ENCODE peak calls at places on chromosomes 11 and 22, in four cellular contexts. One of them, this sample, is unnamed.
A peak's percentile ranks its signal among the peaks of the same experiment; 100 is the strongest.

GRCh38 chr22:22351366-22351765 is 106.8 kb downstream of the VPREB1 start:
- DNase-seq in GM23248: no peak
- DNase-seq in PC-3: no peak
- DNase-seq in mucosa of descending colon: no peak
- DNase-seq in this sample: no peak

GRCh38 chr22:36884314-36885158 is 23.7 kb downstream of the NCF4 start:
- DNase-seq in GM23248: peak; percentile 54
- DNase-seq in mucosa of descending colon: no peak
- DNase-seq in PC-3: no peak
- DNase-seq in this sample: no peak

GRCh38 chr22:45212306-45212709 is 28.4 kb downstream of the KIAA0930 start:
- DNase-seq in GM23248: peak; percentile 97
- DNase-seq in mucosa of descending colon: peak; percentile 78
- DNase-seq in PC-3: no peak
- DNase-seq in this sample: peak; percentile 98

GRCh38 chr11:2554338-2555240 is 109.8 kb downstream of the KCNQ1 start:
- DNase-seq in PC-3: no peak
- DNase-seq in GM23248: no peak
- DNase-seq in mucosa of descending colon: peak; percentile 19
- DNase-seq in this sample: no peak

GRCh38 chr22:41474878-41475451 is 6.0 kb downstream of the ACO2 start:
- DNase-seq in PC-3: no peak
- DNase-seq in GM23248: no peak
- DNase-seq in mucosa of descending colon: no peak
- DNase-seq in this sample: no peak

GRCh38 chr11:36446135-36446534 is 63.9 kb downstream of the TRAF6 start:
- DNase-seq in GM23248: no peak
- DNase-seq in mucosa of descending colon: no peak
- DNase-seq in PC-3: no peak
- DNase-seq in this sample: no peak

GRCh38 chr11:128155590-128155989 is 431.8 kb downstream of the ETS1 start:
- DNase-seq in mucosa of descending colon: no peak
- DNase-seq in GM23248: no peak
- DNase-seq in PC-3: peak; percentile 47
- DNase-seq in this sample: no peak

GRCh38 chr11:122024278-122024677 is 91.7 kb downstream of the BLID start:
- DNase-seq in GM23248: no peak
- DNase-seq in mucosa of descending colon: no peak
- DNase-seq in PC-3: peak; percentile 24
- DNase-seq in this sample: no peak

GRCh38 chr11:2525941-2526807 is 81.4 kb downstream of the KCNQ1 start:
- DNase-seq in GM23248: no peak
- DNase-seq in mucosa of descending colon: peak; percentile 65
- DNase-seq in PC-3: no peak
- DNase-seq in this sample: no peak

GRCh38 chr22:33510429-33510904 is 409.8 kb downstream of the LARGE1 start:
- DNase-seq in PC-3: no peak
- DNase-seq in GM23248: no peak
- DNase-seq in mucosa of descending colon: no peak
- DNase-seq in this sample: no peak

GRCh38 chr11:12090761-12091261 is 19.6 kb upstream of the MICAL2 start:
- DNase-seq in GM23248: no peak
- DNase-seq in PC-3: peak; percentile 93
- DNase-seq in mucosa of descending colon: peak; percentile 92
- DNase-seq in this sample: no peak

GRCh38 chr11:109085708-109086373 is 336.1 kb upstream of the C11orf87 start:
- DNase-seq in PC-3: peak; percentile 25
- DNase-seq in mucosa of descending colon: no peak
- DNase-seq in GM23248: peak; percentile 85
- DNase-seq in this sample: peak; percentile 59

GRCh38 chr22:50184004-50184461 is 1.7 kb upstream of the TRABD start:
- DNase-seq in GM23248: peak; percentile 77
- DNase-seq in PC-3: peak; percentile 13
- DNase-seq in mucosa of descending colon: peak; percentile 78
- DNase-seq in this sample: peak; percentile 62

GRCh38 chr11:119832536-119832935 is 103.5 kb upstream of the NECTIN1 start:
- DNase-seq in mucosa of descending colon: peak; percentile 79
- DNase-seq in GM23248: peak; percentile 50
- DNase-seq in PC-3: peak; percentile 6
- DNase-seq in this sample: peak; percentile 47

GRCh38 chr11:11250470-11250869 is 102.6 kb downstream of the CSNK2A3 start:
- DNase-seq in mucosa of descending colon: no peak
- DNase-seq in PC-3: no peak
- DNase-seq in GM23248: no peak
- DNase-seq in this sample: no peak

GRCh38 chr11:112391086-112391485 is 130.4 kb upstream of the PLET1 start:
- DNase-seq in PC-3: no peak
- DNase-seq in mucosa of descending colon: no peak
- DNase-seq in GM23248: no peak
- DNase-seq in this sample: no peak

GRCh38 chr11:18314794-18315523 is 7.0 kb downstream of the HPS5 start:
- DNase-seq in GM23248: no peak
- DNase-seq in PC-3: no peak
- DNase-seq in mucosa of descending colon: no peak
- DNase-seq in this sample: no peak

DNA sequence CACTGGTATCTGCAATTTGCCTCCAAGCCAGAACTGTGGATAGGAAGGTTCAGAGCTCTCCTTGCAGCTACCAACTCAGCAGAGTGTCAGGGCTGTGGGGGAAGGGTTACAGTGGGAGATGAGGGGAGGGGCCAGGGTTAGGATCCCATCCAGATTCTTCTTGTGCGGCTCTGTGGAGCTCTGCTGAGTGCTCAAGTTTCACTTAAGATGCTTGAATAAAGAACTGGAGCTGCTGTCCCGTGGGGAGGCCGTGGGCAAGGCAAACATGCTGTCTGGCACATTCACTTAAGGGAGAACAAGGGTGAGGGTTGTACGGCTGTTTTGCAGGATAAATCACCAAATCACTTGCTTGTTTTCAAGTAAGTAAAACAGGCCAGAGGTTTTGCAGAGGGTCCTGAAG is 197.1 kb downstream of the FAM76B start:
- DNase-seq in PC-3: no peak
- DNase-seq in GM23248: no peak
- DNase-seq in mucosa of descending colon: no peak
- DNase-seq in this sample: no peak
- H3K4me3 ChIP-seq in PC-3: no peak overlapping the region
- H3K4me3 ChIP-seq in GM23248: no peak overlapping the region
- H3K4me3 ChIP-seq in mucosa of descending colon: no peak overlapping the region
- H3K4me3 ChIP-seq in this sample: no peak overlapping the region

GRCh38 chr11:32436751-32437405 is 1.5 kb upstream of the WT1 start:
- DNase-seq in GM23248: no peak
- DNase-seq in mucosa of descending colon: no peak
- DNase-seq in PC-3: no peak
- DNase-seq in this sample: no peak

GRCh38 chr11:32439488-32440210 is 4.3 kb upstream of the WT1 start:
- DNase-seq in PC-3: no peak
- DNase-seq in mucosa of descending colon: no peak
- DNase-seq in GM23248: no peak
- DNase-seq in this sample: no peak

GRCh38 chr11:32438883-32439487 is 3.6 kb upstream of the WT1 start:
- DNase-seq in mucosa of descending colon: no peak
- DNase-seq in GM23248: no peak
- DNase-seq in PC-3: no peak
- DNase-seq in this sample: no peak

GRCh38 chr11:32437406-32438345 is 2.3 kb upstream of the WT1 start:
- DNase-seq in GM23248: no peak
- DNase-seq in PC-3: no peak
- DNase-seq in mucosa of descending colon: no peak
- DNase-seq in this sample: no peak

GRCh38 chr11:32438346-32438882 is 3.1 kb upstream of the WT1 start:
- DNase-seq in PC-3: no peak
- DNase-seq in GM23248: no peak
- DNase-seq in mucosa of descending colon: no peak
- DNase-seq in this sample: no peak
- H3K4me3 ChIP-seq in PC-3: no peak overlapping the region
- H3K4me3 ChIP-seq in GM23248: no peak overlapping the region
- H3K4me3 ChIP-seq in mucosa of descending colon: no peak overlapping the region
- H3K4me3 ChIP-seq in this sample: no peak overlapping the region

GRCh38 chr22:40411506-40411861 is 41.1 kb downstream of the SGSM3 start:
- DNase-seq in mucosa of descending colon: no peak
- DNase-seq in GM23248: no peak
- DNase-seq in PC-3: no peak
- DNase-seq in this sample: no peak
- H3K4me3 ChIP-seq in mucosa of descending colon: no peak overlapping the region
- H3K4me3 ChIP-seq in GM23248: no peak overlapping the region
- H3K4me3 ChIP-seq in PC-3: no peak overlapping the region
- H3K4me3 ChIP-seq in this sample: no peak overlapping the region

GRCh38 chr22:30252411-30253204 is 6.0 kb upstream of the LIF start:
- DNase-seq in mucosa of descending colon: peak; percentile 85
- DNase-seq in PC-3: peak; percentile 86
- DNase-seq in GM23248: no peak
- DNase-seq in this sample: no peak
- H3K4me3 ChIP-seq in mucosa of descending colon: no peak overlapping the region
- H3K4me3 ChIP-seq in PC-3: peak overlapping the region; percentile 7
- H3K4me3 ChIP-seq in GM23248: no peak overlapping the region
- H3K4me3 ChIP-seq in this sample: no peak overlapping the region

DNA sequence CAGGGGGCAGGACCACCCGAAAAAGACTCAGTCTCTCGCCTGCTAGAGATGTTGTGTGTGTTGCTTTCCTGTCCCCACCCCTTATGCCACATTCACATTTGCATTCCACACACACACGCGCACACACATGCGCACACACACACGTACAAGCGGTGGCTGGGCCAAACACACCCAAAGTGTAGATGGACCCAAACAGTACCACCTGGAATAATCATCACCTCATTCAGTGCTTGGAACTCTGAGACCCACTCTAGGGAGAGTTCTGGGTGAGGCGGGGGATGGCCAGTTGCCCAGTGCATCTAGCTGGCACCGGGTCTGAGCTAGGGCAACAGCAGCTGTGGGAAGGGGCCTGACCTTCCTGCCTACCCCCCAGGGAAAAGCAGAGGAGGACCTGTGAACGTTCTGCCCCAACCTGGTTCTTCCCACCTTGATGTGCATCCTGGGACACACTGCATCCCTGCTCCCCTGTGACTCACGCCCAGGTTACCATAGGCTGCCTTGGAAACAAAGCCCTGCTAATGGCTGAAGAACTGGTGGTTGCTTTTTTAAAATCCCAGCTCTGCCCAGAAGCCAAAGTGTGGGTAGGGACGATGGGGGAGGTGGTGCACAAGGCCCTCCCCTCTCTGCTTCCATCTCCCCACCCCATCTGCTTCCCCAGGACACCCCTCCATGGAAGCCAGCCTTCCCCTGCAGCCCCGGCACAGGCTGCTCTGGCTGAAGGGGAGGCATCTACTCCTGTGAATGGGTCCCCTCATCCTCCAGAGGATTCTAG is 7.9 kb upstream of the C11orf96 start:
- DNase-seq in GM23248: peak; percentile 24
- DNase-seq in mucosa of descending colon: no peak
- DNase-seq in PC-3: no peak
- DNase-seq in this sample: no peak
- H3K4me3 ChIP-seq in GM23248: no peak overlapping the region
- H3K4me3 ChIP-seq in mucosa of descending colon: no peak overlapping the region
- H3K4me3 ChIP-seq in PC-3: no peak overlapping the region
- H3K4me3 ChIP-seq in this sample: no peak overlapping the region

GRCh38 chr22:40238425-40239344 is 61.0 kb downstream of the TNRC6B start:
- DNase-seq in GM23248: peak; percentile 96
- DNase-seq in PC-3: peak; percentile 85
- DNase-seq in mucosa of descending colon: no peak
- DNase-seq in this sample: peak; percentile 66
- H3K4me3 ChIP-seq in GM23248: peak overlapping the region; percentile 42
- H3K4me3 ChIP-seq in PC-3: peak overlapping the region; percentile 35
- H3K4me3 ChIP-seq in mucosa of descending colon: no peak overlapping the region
- H3K4me3 ChIP-seq in this sample: peak overlapping the region; percentile 12

DNA sequence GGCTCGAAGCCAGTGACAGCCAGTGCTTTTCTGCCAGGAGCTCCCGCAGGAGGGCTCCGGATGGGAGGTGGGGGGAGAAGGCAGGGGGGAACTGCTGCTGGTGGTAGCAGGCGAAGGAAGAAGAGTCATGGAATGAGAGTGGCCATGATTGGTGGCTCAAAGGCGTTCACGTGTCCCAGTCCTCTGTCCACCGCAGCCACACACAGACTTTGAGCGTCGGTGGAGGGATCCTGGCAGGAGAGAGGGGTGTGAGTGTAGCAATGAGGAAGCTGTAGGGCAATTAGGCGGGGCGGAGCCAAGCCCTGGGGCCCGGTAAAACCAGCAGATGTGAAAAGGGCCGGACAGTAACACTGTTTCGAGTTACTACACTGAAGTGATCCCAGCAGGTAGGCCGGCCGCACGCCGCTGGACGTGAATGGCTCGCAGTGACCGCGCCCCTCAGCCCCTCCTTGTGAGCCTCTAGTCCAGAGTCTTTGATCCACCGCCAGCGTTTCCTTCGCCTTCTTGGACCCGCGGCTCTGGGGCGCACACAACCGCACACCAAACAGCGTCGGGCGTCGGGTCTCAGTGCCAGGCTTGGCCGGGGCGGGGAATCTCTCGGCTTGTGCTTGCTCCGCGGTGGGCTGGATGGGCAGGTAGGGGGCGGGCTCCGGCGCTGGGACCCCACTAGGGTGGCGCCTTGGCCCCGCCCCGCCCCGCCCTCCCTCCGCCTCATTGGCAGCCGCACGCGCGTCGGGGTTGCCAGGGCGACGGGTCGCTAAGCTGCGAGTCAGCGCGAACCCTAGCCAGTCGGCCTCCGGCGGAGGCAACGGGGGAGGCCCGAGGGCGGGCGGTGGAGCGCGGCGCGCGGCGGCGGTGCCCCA is at the start of gene LRRC10B:
- DNase-seq in GM23248: peak; percentile 49
- DNase-seq in PC-3: no peak
- DNase-seq in mucosa of descending colon: peak; percentile 90
- DNase-seq in this sample: peak; percentile 56
- H3K4me3 ChIP-seq in GM23248: peak within 1 kb of the TSS; percentile 57
- H3K4me3 ChIP-seq in PC-3: peak within 1 kb of the TSS; percentile 47
- H3K4me3 ChIP-seq in mucosa of descending colon: no peak within 1 kb of the TSS
- H3K4me3 ChIP-seq in this sample: peak within 1 kb of the TSS; percentile 26

GRCh38 chr11:28461846-28462245 is 353.7 kb downstream of the METTL15 start:
- DNase-seq in mucosa of descending colon: no peak
- DNase-seq in PC-3: peak; percentile 53
- DNase-seq in GM23248: peak; percentile 32
- DNase-seq in this sample: peak; percentile 14

GRCh38 chr11:28457481-28458145 is 349.4 kb downstream of the METTL15 start:
- DNase-seq in mucosa of descending colon: no peak
- DNase-seq in PC-3: no peak
- DNase-seq in GM23248: no peak
- DNase-seq in this sample: no peak

GRCh38 chr11:28459912-28460311 is 351.7 kb downstream of the METTL15 start:
- DNase-seq in mucosa of descending colon: no peak
- DNase-seq in PC-3: no peak
- DNase-seq in GM23248: no peak
- DNase-seq in this sample: no peak

GRCh38 chr11:28461338-28461737 is 353.1 kb downstream of the METTL15 start:
- DNase-seq in mucosa of descending colon: no peak
- DNase-seq in PC-3: peak; percentile 44
- DNase-seq in GM23248: peak; percentile 58
- DNase-seq in this sample: no peak

DNA sequence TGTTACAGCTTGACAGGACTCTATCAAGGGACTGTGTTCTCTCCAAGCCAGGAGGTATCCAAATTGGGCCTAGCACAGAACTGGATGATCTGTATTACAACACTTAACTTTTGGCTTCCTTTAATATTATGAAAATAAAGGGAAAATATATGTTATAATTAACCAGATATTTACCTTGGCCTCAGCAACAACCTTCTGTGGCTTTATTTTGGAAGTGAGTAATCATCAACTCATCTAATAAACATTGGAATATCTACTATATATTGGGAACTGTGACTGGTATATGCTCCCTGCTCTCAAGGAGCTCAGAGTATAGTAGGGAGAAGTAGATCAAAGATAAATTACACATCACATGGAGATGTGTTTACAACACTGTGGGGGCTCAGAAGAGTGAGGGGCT is 352.2 kb downstream of the METTL15 start:
- DNase-seq in mucosa of descending colon: no peak
- DNase-seq in PC-3: peak; percentile 73
- DNase-seq in GM23248: no peak
- DNase-seq in this sample: peak; percentile 12
- H3K4me3 ChIP-seq in mucosa of descending colon: no peak overlapping the region
- H3K4me3 ChIP-seq in PC-3: no peak overlapping the region
- H3K4me3 ChIP-seq in GM23248: no peak overlapping the region
- H3K4me3 ChIP-seq in this sample: no peak overlapping the region

This sample was measured in MG63.